ENCODE peak calls at places on chromosomes 12 and 14, in ten cellular contexts. M is right lobe of liver, U is esophagus squamous epithelium, I is tibial nerve, R is body of pancreas, V is A549, Y is adrenal gland, E is heart left ventricle, P is transverse colon, T is vagina. G is an unnamed sample.

GRCh38 chr12:25557830-25558436 is 4.8 kb upstream of the LMNTD1 start:
- DNase-seq in M (no peak), U (no peak), I (no peak), R (peak; percentile 28), V (peak; percentile 48), Y (peak; percentile 58), E (no peak), P (no peak), T (no peak), G (peak; percentile 54)

GRCh38 chr12:109715310-109716091 is 1.9 kb downstream of the FAM222A start:
- DNase-seq in M (no peak), U (no peak), I (no peak), R (peak; percentile 64), V (peak; percentile 42), Y (peak; percentile 78), E (no peak), P (peak; percentile 51), T (no peak), G (no peak)

GRCh38 chr12:56221233-56221756 is 427 bp downstream of the RNF41 start:
- DNase-seq in M (no peak), U (no peak), I (no peak), R (peak; percentile 64), V (peak; percentile 39), Y (peak; percentile 81), E (peak; percentile 68), P (peak; percentile 59), T (no peak), G (no peak)

GRCh38 chr12:8697120-8697475 is 693 bp upstream of the RIMKLB start:
- DNase-seq in M (no peak), U (no peak), I (no peak), R (peak; percentile 41), V (no peak), Y (peak; percentile 35), E (peak; percentile 33), P (no peak), T (no peak), G (no peak)

GRCh38 chr12:31584782-31585181 is 6.2 kb downstream of the DENND5B start:
- DNase-seq in M (no peak), U (no peak), I (no peak), R (no peak), V (no peak), Y (no peak), E (no peak), P (no peak), T (no peak), G (no peak)

GRCh38 chr14:41482861-41483260 is 123.8 kb upstream of the LRFN5 start:
- DNase-seq in M (no peak), U (no peak), I (no peak), R (no peak), V (no peak), Y (no peak), E (no peak), P (no peak), T (no peak), G (no peak)

GRCh38 chr12:76706099-76706498 is 57.8 kb upstream of the ZDHHC17 start:
- DNase-seq in M (no peak), U (no peak), I (no peak), R (no peak), V (no peak), Y (no peak), E (no peak), P (no peak), T (no peak), G (no peak)

GRCh38 chr12:31962076-31962475 is 2.9 kb downstream of the RESF1 start:
- DNase-seq in M (no peak), U (no peak), I (no peak), R (no peak), V (no peak), Y (no peak), E (no peak), P (no peak), T (no peak), G (no peak)

GRCh38 chr12:2294651-2295475 is 242.1 kb downstream of the CACNA1C start:
- DNase-seq in M (no peak), U (no peak), I (peak; percentile 44), R (peak; percentile 10), V (no peak), Y (peak; percentile 20), E (no peak), P (peak; percentile 25), T (no peak), G (no peak)

GRCh38 chr14:63510538-63510937 is 32.6 kb downstream of the PPP2R5E start:
- DNase-seq in M (no peak), U (no peak), I (no peak), R (no peak), V (no peak), Y (no peak), E (no peak), P (no peak), T (no peak), G (no peak)

GRCh38 chr14:100246809-100247428 is 8.0 kb downstream of the YY1 start:
- DNase-seq in M (no peak), U (no peak), I (no peak), R (no peak), V (peak; percentile 73), Y (peak; percentile 35), E (no peak), P (no peak), T (no peak), G (peak; percentile 48)

GRCh38 chr12:109739747-109740693 is 26.4 kb downstream of the FAM222A start:
- DNase-seq in M (peak; percentile 3), U (no peak), I (peak; percentile 5), R (peak; percentile 39), V (no peak), Y (peak; percentile 66), E (peak; percentile 10), P (no peak), T (no peak), G (no peak)

DNA sequence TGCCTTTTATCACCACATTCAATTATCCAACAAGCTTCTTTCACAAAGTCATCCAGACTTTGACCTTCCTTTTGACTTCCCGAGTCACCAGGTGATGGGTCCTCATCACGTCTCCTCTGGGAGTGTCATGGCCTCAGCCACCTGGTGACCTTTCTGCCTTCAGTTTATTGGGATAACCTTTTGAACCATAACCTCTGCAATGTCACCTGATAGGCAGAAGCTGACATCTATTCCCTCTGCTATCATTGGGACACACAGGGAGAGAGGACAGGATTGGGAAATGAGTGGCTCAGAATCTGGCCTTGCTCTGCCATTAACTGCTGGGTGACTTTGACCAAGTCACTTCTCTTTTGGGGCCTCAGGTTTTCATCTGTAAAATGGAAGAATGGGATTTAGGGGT is 388.7 kb downstream of the NUAK1 start:
- DNase-seq in M (peak; percentile 37), U (no peak), I (no peak), R (no peak), V (no peak), Y (no peak), E (no peak), P (no peak), T (no peak), G (no peak)
- H3K9me3 ChIP-seq in M (no peaks in the 10 kb centered on the region), U (no peaks in the 10 kb centered on the region), I (no peaks in the 10 kb centered on the region), R (no peaks in the 10 kb centered on the region), V (no peaks in the 10 kb centered on the region), Y (no peaks in the 10 kb centered on the region), E (no peaks in the 10 kb centered on the region), P (no peaks in the 10 kb centered on the region), T (no peaks in the 10 kb centered on the region), G (no peaks in the 10 kb centered on the region)

GRCh38 chr12:53254816-53255545 is 13.1 kb upstream of the ESPL1 start:
- DNase-seq in M (no peak), U (no peak), I (no peak), R (no peak), V (no peak), Y (no peak), E (no peak), P (no peak), T (no peak), G (no peak)

GRCh38 chr12:53253298-53253697 is 14.8 kb upstream of the ESPL1 start:
- DNase-seq in M (no peak), U (no peak), I (no peak), R (no peak), V (no peak), Y (no peak), E (no peak), P (no peak), T (no peak), G (no peak)

GRCh38 chr12:53255993-53256392 is 12.1 kb upstream of the ESPL1 start:
- DNase-seq in M (no peak), U (no peak), I (no peak), R (no peak), V (no peak), Y (no peak), E (no peak), P (no peak), T (no peak), G (no peak)

GRCh38 chr12:53252349-53252916 is 15.7 kb upstream of the ESPL1 start:
- DNase-seq in M (no peak), U (no peak), I (no peak), R (peak; percentile 40), V (no peak), Y (peak; percentile 65), E (no peak), P (peak; percentile 62), T (no peak), G (no peak)

DNA sequence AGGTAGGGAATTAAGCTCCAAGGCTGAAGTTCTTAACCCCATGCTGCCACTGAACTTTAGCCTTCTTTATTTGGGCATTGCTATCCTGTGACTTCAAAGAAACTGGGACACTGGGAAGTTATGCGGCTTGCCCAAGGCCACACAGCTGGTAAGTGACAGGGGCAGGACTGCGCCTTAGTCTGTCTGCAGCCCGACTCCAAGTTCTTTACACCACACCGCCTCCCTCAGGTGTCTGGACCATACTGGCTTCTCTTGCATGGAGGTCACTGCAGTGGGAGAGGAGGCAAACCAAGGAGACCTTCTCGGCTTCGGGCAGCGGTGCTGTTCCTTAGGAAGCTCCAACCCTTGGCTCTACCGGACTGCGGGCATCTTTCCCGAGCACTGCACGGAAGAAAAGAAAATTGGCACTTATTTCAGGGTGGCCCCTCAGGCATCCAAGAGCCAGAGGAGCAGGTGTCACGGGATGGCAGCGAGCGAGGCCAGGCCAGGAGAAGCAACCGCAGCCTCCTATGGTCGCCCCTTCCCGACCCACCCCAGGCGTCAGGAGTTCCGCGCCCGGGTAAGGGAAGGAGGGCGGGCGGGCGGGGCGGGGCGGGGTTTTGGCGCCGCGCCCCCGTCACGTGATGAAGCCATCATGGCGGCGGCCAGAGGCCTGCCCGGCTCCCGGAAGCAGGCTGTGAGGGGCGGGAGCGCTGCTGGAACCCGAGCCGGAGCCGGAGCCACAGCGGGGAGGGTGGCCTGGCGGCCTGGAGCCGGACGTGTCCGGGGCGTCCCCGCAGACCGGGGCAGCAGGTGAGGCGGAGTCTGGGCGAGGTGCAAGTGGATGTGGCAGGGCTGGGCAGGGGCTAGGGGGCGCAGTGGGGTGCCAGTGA is 16.4 kb upstream of the ESPL1 start:
- DNase-seq in M (peak; percentile 84), U (no peak), I (peak; percentile 46), R (peak; percentile 85), V (peak; percentile 83), Y (peak; percentile 92), E (peak; percentile 83), P (peak; percentile 80), T (no peak), G (peak; percentile 48)
- TF ChIP-seq POLR2A in M (peak; percentile 42), U (peak; percentile 5), I (peak; percentile 73), R (no peak), V (peak; percentile 92), Y (peak; percentile 10), E (peak; percentile 49), P (peak; percentile 63), T (no peak), G (peak; percentile 37)

GRCh38 chr12:94353130-94353529 is 106.5 kb downstream of the CEP83 start:
- DNase-seq in M (no peak), U (no peak), I (no peak), R (no peak), V (no peak), Y (no peak), E (no peak), P (no peak), T (no peak), G (no peak)
- H3K9me3 ChIP-seq in M (no peaks in the 10 kb centered on the region), U (no peaks in the 10 kb centered on the region), I (peaks cover 73% of the 10 kb centered on the region), R (no peaks in the 10 kb centered on the region), V (peaks cover 57% of the 10 kb centered on the region), Y (peaks cover 32% of the 10 kb centered on the region), E (peaks cover 42% of the 10 kb centered on the region), P (peaks cover 42% of the 10 kb centered on the region), T (peaks cover 15% of the 10 kb centered on the region), G (peaks cover 13% of the 10 kb centered on the region)

GRCh38 chr12:121423253-121423652 is 23.3 kb downstream of the RNF34 start:
- DNase-seq in M (no peak), U (no peak), I (no peak), R (no peak), V (no peak), Y (no peak), E (no peak), P (no peak), T (no peak), G (no peak)
- TF ChIP-seq POLR2A in M (no peak), U (no peak), I (no peak), R (no peak), V (no peak), Y (no peak), E (no peak), P (no peak), T (no peak), G (no peak)

G was measured in HCT116.